ENCODE peak calls at places on chromosomes 12 and 14, in six cellular contexts. X is naive B cell, K is NCI-H187 treated with DMSO at 0.1 percent for 48 hours, P is fibroblast of the aortic adventitia, E is neural crest cell, H is amniotic epithelial cell. F is an unnamed sample.

GRCh38 chr12:131589966-131590365 is 120.9 kb upstream of the SFSWAP start:
- DNase-seq in X (no peak), K (no peak), P (no peak), E (no peak), H (no peak), F (no peak)

GRCh38 chr14:78970677-78971076 is 800.5 kb downstream of the NRXN3 start:
- DNase-seq in X (no peak), K (peak), P (no peak), E (no peak), H (no peak), F (peak)

GRCh38 chr14:80988742-80989429 is 33.5 kb downstream of the TSHR start:
- DNase-seq in X (no peak), K (no peak), P (no peak), E (no peak), H (peak), F (no peak)

GRCh38 chr14:99502989-99503421 is 21.8 kb downstream of the CCNK start:
- DNase-seq in X (no peak), K (no peak), P (no peak), E (no peak), H (no peak), F (no peak)

GRCh38 chr12:117527480-117527857 is 166.0 kb upstream of the NOS1 start:
- DNase-seq in X (no peak), K (no peak), P (no peak), E (no peak), H (no peak), F (no peak)

GRCh38 chr14:29274890-29275651 is 508.5 kb downstream of the FOXG1 start:
- DNase-seq in X (no peak), K (peak), P (no peak), E (no peak), H (no peak), F (peak)

GRCh38 chr14:106848330-106849121 is 1322.1 kb downstream of the TMEM121 start:
- DNase-seq in X (peak), K (no peak), P (no peak), E (no peak), H (no peak), F (no peak)

GRCh38 chr14:93930989-93931307 is 3.8 kb downstream of the FAM181A start:
- DNase-seq in X (no peak), K (no peak), P (no peak), E (no peak), H (no peak), F (no peak)

GRCh38 chr12:124294686-124295315 is at the start of gene RFLNA:
- DNase-seq in X (no peak), K (no peak), P (no peak), E (no peak), H (peak), F (no peak)

GRCh38 chr12:33427071-33427470 is 12.5 kb downstream of the SYT10 start:
- DNase-seq in X (no peak), K (no peak), P (peak), E (no peak), H (no peak), F (no peak)